ENCODE peak calls at places on chromosomes 3 and 15, in nine cellular contexts. L, W, Y, I, N, Z, S, D and G are unnamed samples.

GRCh38 chr3:188043891-188044290 is 110.1 kb upstream of the LPP start:
- DNase-seq in L (no peak), W (no peak), Y (no peak), I (no peak), N (no peak), Z (no peak), S (no peak), D (no peak), G (no peak)

GRCh38 chr3:159763466-159764210 is 225.0 kb upstream of the IL12A start:
- DNase-seq in L (no peak), W (peak; percentile 93), Y (no peak), I (peak; percentile 86), N (peak; percentile 83), Z (peak; percentile 66), S (no peak), D (peak; percentile 82), G (peak; percentile 81)

GRCh38 chr15:57479005-57479404 is 102.7 kb downstream of the CGNL1 start:
- DNase-seq in L (no peak), W (no peak), Y (no peak), I (no peak), N (no peak), Z (no peak), S (no peak), D (no peak), G (no peak)

GRCh38 chr15:72170691-72171090 is 26.9 kb downstream of the GRAMD2A start:
- DNase-seq in L (no peak), W (no peak), Y (no peak), I (no peak), N (peak; percentile 66), Z (no peak), S (no peak), D (no peak), G (no peak)

GRCh38 chr15:56411122-56411749 is 46.0 kb downstream of the TEX9 start:
- DNase-seq in L (peak; percentile 4), W (no peak), Y (no peak), I (peak; percentile 13), N (no peak), Z (no peak), S (no peak), D (peak; percentile 32), G (peak; percentile 2)

GRCh38 chr15:51382787-51383186 is 41.3 kb downstream of the GLDN start:
- DNase-seq in L (no peak), W (no peak), Y (no peak), I (peak; percentile 52), N (no peak), Z (peak; percentile 65), S (no peak), D (peak; percentile 60), G (peak; percentile 41)

GRCh38 chr3:126845910-126846309 is 137.0 kb upstream of the PLXNA1 start:
- DNase-seq in L (no peak), W (no peak), Y (no peak), I (no peak), N (no peak), Z (no peak), S (no peak), D (no peak), G (no peak)

GRCh38 chr15:66023322-66023972 is 154.2 kb downstream of the RAB11A start:
- DNase-seq in L (no peak), W (no peak), Y (no peak), I (no peak), N (no peak), Z (no peak), S (no peak), D (no peak), G (no peak)

GRCh38 chr3:65177879-65178484 is 490.2 kb upstream of the ADAMTS9 start:
- DNase-seq in L (no peak), W (no peak), Y (no peak), I (no peak), N (no peak), Z (no peak), S (no peak), D (peak; percentile 20), G (peak; percentile 62)

GRCh38 chr15:74128785-74129350 is 1.5 kb upstream of the ISLR2 start:
- DNase-seq in L (no peak), W (no peak), Y (no peak), I (no peak), N (peak; percentile 59), Z (no peak), S (no peak), D (no peak), G (no peak)
- H3K4me3 ChIP-seq in L (no peak overlapping the region), W (no peak overlapping the region), Y (peak overlapping the region; percentile 66), I (no peak overlapping the region), N (no peak overlapping the region), Z (no peak overlapping the region), S (no peak overlapping the region), D (no peak overlapping the region), G (no peak overlapping the region)

GRCh38 chr3:138960417-138960852 is 13.4 kb downstream of the FOXL2NB start:
- DNase-seq in L (no peak), W (no peak), Y (no peak), I (no peak), N (no peak), Z (no peak), S (no peak), D (no peak), G (no peak)

GRCh38 chr3:138964923-138965322 is 17.9 kb downstream of the FOXL2NB start:
- DNase-seq in L (no peak), W (no peak), Y (no peak), I (no peak), N (no peak), Z (no peak), S (no peak), D (no peak), G (no peak)

GRCh38 chr3:138964264-138964663 is 17.2 kb downstream of the FOXL2NB start:
- DNase-seq in L (no peak), W (no peak), Y (no peak), I (no peak), N (no peak), Z (no peak), S (no peak), D (no peak), G (no peak)

GRCh38 chr3:138963161-138963560 is 16.1 kb downstream of the FOXL2NB start:
- DNase-seq in L (no peak), W (no peak), Y (no peak), I (no peak), N (no peak), Z (no peak), S (no peak), D (no peak), G (no peak)
- H3K4me3 ChIP-seq in L (no peak overlapping the region), W (no peak overlapping the region), Y (no peak overlapping the region), I (no peak overlapping the region), N (no peak overlapping the region), Z (no peak overlapping the region), S (no peak overlapping the region), D (no peak overlapping the region), G (no peak overlapping the region)

GRCh38 chr15:89839424-89839823 is 24.8 kb upstream of the ANPEP start:
- DNase-seq in L (no peak), W (no peak), Y (no peak), I (no peak), N (no peak), Z (no peak), S (no peak), D (no peak), G (no peak)

GRCh38 chr15:89835190-89835564 is 20.5 kb upstream of the ANPEP start:
- DNase-seq in L (no peak), W (no peak), Y (no peak), I (peak; percentile 85), N (no peak), Z (no peak), S (no peak), D (no peak), G (no peak)

GRCh38 chr15:89837134-89837829 is 22.6 kb upstream of the ANPEP start:
- DNase-seq in L (no peak), W (no peak), Y (no peak), I (peak; percentile 57), N (no peak), Z (no peak), S (no peak), D (peak; percentile 72), G (peak; percentile 65)

GRCh38 chr15:89836255-89837133 is 21.8 kb upstream of the ANPEP start:
- DNase-seq in L (peak; percentile 88), W (no peak), Y (no peak), I (peak; percentile 91), N (no peak), Z (no peak), S (no peak), D (peak; percentile 95), G (peak; percentile 91)

GRCh38 chr15:89837830-89838178 is 23.2 kb upstream of the ANPEP start:
- DNase-seq in L (no peak), W (no peak), Y (no peak), I (no peak), N (no peak), Z (no peak), S (no peak), D (no peak), G (no peak)
- H3K4me3 ChIP-seq in L (no peak overlapping the region), W (no peak overlapping the region), Y (peak overlapping the region; percentile 39), I (no peak overlapping the region), N (no peak overlapping the region), Z (no peak overlapping the region), S (no peak overlapping the region), D (no peak overlapping the region), G (no peak overlapping the region)

GRCh38 chr3:3800685-3801509 is 1.7 kb downstream of the LRRN1 start:
- DNase-seq in L (no peak), W (peak; percentile 74), Y (peak; percentile 58), I (no peak), N (peak; percentile 84), Z (peak; percentile 48), S (no peak), D (no peak), G (no peak)

GRCh38 chr3:3799173-3800075 is at the start of gene LRRN1:
- DNase-seq in L (no peak), W (peak; percentile 86), Y (peak; percentile 72), I (peak; percentile 14), N (peak; percentile 93), Z (peak; percentile 93), S (no peak), D (no peak), G (no peak)

GRCh38 chr3:3801510-3801841 is 2.2 kb downstream of the LRRN1 start:
- DNase-seq in L (no peak), W (no peak), Y (no peak), I (no peak), N (no peak), Z (peak; percentile 28), S (no peak), D (no peak), G (no peak)

GRCh38 chr3:3798641-3799113 is 554 bp upstream of the LRRN1 start:
- DNase-seq in L (no peak), W (no peak), Y (peak; percentile 49), I (no peak), N (peak; percentile 82), Z (peak; percentile 70), S (no peak), D (no peak), G (no peak)

GRCh38 chr3:3800076-3800448 is 831 bp downstream of the LRRN1 start:
- DNase-seq in L (no peak), W (peak; percentile 69), Y (peak; percentile 53), I (no peak), N (peak; percentile 82), Z (peak; percentile 27), S (no peak), D (no peak), G (no peak)
- H3K4me3 ChIP-seq in L (no peak overlapping the region), W (peak overlapping the region; percentile 16), Y (peak overlapping the region; percentile 78), I (peak overlapping the region; percentile 28), N (peak overlapping the region; percentile 53), Z (peak overlapping the region; percentile 59), S (no peak overlapping the region), D (no peak overlapping the region), G (no peak overlapping the region)

GRCh38 chr3:129809297-129809696 is 84.2 kb downstream of the TMCC1 start:
- DNase-seq in L (no peak), W (no peak), Y (no peak), I (no peak), N (no peak), Z (no peak), S (no peak), D (no peak), G (no peak)
- H3K4me3 ChIP-seq in L (no peak overlapping the region), W (no peak overlapping the region), Y (no peak overlapping the region), I (no peak overlapping the region), N (no peak overlapping the region), Z (no peak overlapping the region), S (no peak overlapping the region), D (no peak overlapping the region), G (no peak overlapping the region)